ENCODE peak calls at places on chromosome X, in four cellular contexts. N is neural progenitor cell, W is ascending aorta, V is mucosa of descending colon. T is an unnamed sample.

GRCh38 chrX:130100180-130100579 is 10.1 kb downstream of the ELF4 start:
- DNase-seq in N (no peak), W (no peak), V (peak), T (peak)

GRCh38 chrX:139194571-139195280 is 335.8 kb upstream of the F9 start:
- DNase-seq in N (peak), W (no peak), V (peak), T (no peak)

GRCh38 chrX:56766554-56767412 is 37.7 kb downstream of the NBDY start:
- DNase-seq in N (no peak), W (no peak), V (no peak), T (no peak)

GRCh38 chrX:37905436-37906147 is 58.2 kb upstream of the DYNLT3 start:
- DNase-seq in N (peak), W (no peak), V (peak), T (peak)

GRCh38 chrX:73270753-73271152 is 56.1 kb upstream of the NAP1L2 start:
- DNase-seq in N (no peak), W (no peak), V (no peak), T (no peak)

GRCh38 chrX:151175283-151176062 is 911 bp upstream of the GPR50 start:
- DNase-seq in N (peak), W (no peak), V (no peak), T (no peak)

GRCh38 chrX:9906919-9907318 is 60.2 kb upstream of the CLDN34 start:
- DNase-seq in N (peak), W (no peak), V (no peak), T (no peak)

GRCh38 chrX:132786217-132786616 is 172.2 kb downstream of the HS6ST2 start:
- DNase-seq in N (no peak), W (no peak), V (no peak), T (peak)

GRCh38 chrX:67684136-67684535 is 140.3 kb downstream of the AR start:
- DNase-seq in N (no peak), W (no peak), V (no peak), T (no peak)

GRCh38 chrX:13067842-13068241 is 23.4 kb upstream of the FAM9C start:
- DNase-seq in N (no peak), W (no peak), V (no peak), T (no peak)

GRCh38 chrX:76148753-76149152 is 24.1 kb upstream of the PBDC1 start:
- DNase-seq in N (peak), W (no peak), V (peak), T (peak)

GRCh38 chrX:69226459-69227158 is 61.4 kb upstream of the PJA1 start:
- DNase-seq in N (no peak), W (no peak), V (no peak), T (no peak)

GRCh38 chrX:46341767-46342322 is 203.4 kb downstream of the ZNF674 start:
- DNase-seq in N (no peak), W (no peak), V (no peak), T (no peak)

GRCh38 chrX:1486749-1487361 is 34.1 kb upstream of the ASMTL start:
- DNase-seq in N (no peak), W (no peak), V (no peak), T (no peak)

GRCh38 chrX:23883737-23884354 is 23.9 kb downstream of the APOO start:
- DNase-seq in N (no peak), W (no peak), V (no peak), T (peak)

GRCh38 chrX:79281775-79282174 is 85.4 kb downstream of the ITM2A start:
- DNase-seq in N (no peak), W (no peak), V (no peak), T (no peak)

GRCh38 chrX:100417671-100418070 is 7.6 kb upstream of the PCDH19 start:
- DNase-seq in N (no peak), W (no peak), V (no peak), T (no peak)

GRCh38 chrX:44748014-44748413 is 95.8 kb upstream of the DUSP21 start:
- DNase-seq in N (no peak), W (no peak), V (no peak), T (peak)

GRCh38 chrX:11619426-11619825 is 46.3 kb downstream of the ARHGAP6 start:
- DNase-seq in N (no peak), W (no peak), V (no peak), T (peak)

GRCh38 chrX:140744085-140744484 is 34.5 kb downstream of the LINC00632 start:
- DNase-seq in N (no peak), W (no peak), V (no peak), T (no peak)

GRCh38 chrX:140431521-140431920 is 73.3 kb downstream of the SOX3 start:
- DNase-seq in N (no peak), W (no peak), V (no peak), T (peak)

GRCh38 chrX:30690330-30690729 is 37.1 kb downstream of the GK start:
- DNase-seq in N (no peak), W (no peak), V (no peak), T (peak)

GRCh38 chrX:55452825-55453124 is 848 bp downstream of the MAGEH1 start:
- DNase-seq in N (no peak), W (no peak), V (no peak), T (no peak)

GRCh38 chrX:45230410-45230809 is 29.7 kb upstream of the DIPK2B start:
- DNase-seq in N (no peak), W (no peak), V (no peak), T (no peak)

GRCh38 chrX:150312931-150313330 is 50.2 kb upstream of the MAMLD1 start:
- DNase-seq in N (no peak), W (no peak), V (no peak), T (no peak)

GRCh38 chrX:18872621-18873020 is 111.3 kb downstream of the PHKA2 start:
- DNase-seq in N (no peak), W (no peak), V (no peak), T (no peak)

GRCh38 chrX:30181353-30181752 is 34.0 kb upstream of the MAGEB2 start:
- DNase-seq in N (no peak), W (no peak), V (no peak), T (no peak)

GRCh38 chrX:10741003-10741402 is 120.6 kb upstream of the MID1 start:
- DNase-seq in N (no peak), W (no peak), V (no peak), T (no peak)

GRCh38 chrX:11766487-11766886 is 8.4 kb downstream of the MSL3 start:
- DNase-seq in N (no peak), W (no peak), V (no peak), T (no peak)

GRCh38 chrX:154431321-154431720 is 2.8 kb downstream of the ATP6AP1 start:
- DNase-seq in N (no peak), W (peak), V (peak), T (no peak)

GRCh38 chrX:71170660-71171059 is 26.0 kb downstream of the NLGN3 start:
- DNase-seq in N (no peak), W (no peak), V (no peak), T (no peak)

GRCh38 chrX:103464071-103464773 is 55.1 kb downstream of the RAB40A start:
- DNase-seq in N (peak), W (no peak), V (no peak), T (peak)

GRCh38 chrX:13220916-13221315 is 98.9 kb downstream of the ATXN3L start:
- DNase-seq in N (no peak), W (no peak), V (no peak), T (peak)

GRCh38 chrX:65596270-65596669 is 61.7 kb upstream of the LAS1L start:
- DNase-seq in N (no peak), W (peak), V (no peak), T (peak)

DNA sequence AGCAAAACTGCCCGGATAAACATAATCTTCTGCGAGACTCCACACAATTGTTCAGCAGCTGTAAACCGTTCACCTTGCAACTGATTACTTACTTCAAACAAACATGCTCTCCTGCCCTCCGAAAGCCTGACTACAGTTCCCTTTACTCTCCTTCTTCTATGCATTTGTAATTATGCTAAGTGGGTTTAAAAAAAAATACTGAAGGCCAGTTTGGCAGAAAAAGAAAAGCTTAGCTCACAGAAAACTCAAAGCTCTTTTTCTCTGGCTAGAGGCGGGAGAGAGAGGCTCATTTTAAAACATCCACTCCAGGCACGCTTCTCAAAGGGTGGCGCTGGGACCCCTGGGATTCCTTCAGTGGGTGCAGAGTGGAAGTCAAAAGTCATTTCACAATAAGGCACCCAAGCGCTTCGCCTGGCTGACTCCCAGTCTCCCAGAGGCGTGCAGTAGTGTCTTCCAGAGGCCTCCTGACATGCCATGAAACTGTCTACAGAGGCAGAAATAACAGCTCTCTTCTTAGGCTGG is 1.9 kb downstream of the DHRSX start:
- DNase-seq in N (peak), W (no peak), V (no peak), T (peak)
- H3K4me3 ChIP-seq in N (peak), W (peak), V (no peak), T (peak)

GRCh38 chrX:85243155-85243554 is 424 bp downstream of the SATL1 start:
- DNase-seq in N (no peak), W (no peak), V (no peak), T (peak)

GRCh38 chrX:85244411-85245210 is 820 bp downstream of the ZNF711 start:
- DNase-seq in N (peak), W (no peak), V (peak), T (peak)

GRCh38 chrX:85243761-85244410 is at the start of the genes SATL1 and ZNF711:
- DNase-seq in N (peak), W (no peak), V (peak), T (peak)
- H3K4me3 ChIP-seq in N (peak), W (peak), V (peak), T (peak)

DNA sequence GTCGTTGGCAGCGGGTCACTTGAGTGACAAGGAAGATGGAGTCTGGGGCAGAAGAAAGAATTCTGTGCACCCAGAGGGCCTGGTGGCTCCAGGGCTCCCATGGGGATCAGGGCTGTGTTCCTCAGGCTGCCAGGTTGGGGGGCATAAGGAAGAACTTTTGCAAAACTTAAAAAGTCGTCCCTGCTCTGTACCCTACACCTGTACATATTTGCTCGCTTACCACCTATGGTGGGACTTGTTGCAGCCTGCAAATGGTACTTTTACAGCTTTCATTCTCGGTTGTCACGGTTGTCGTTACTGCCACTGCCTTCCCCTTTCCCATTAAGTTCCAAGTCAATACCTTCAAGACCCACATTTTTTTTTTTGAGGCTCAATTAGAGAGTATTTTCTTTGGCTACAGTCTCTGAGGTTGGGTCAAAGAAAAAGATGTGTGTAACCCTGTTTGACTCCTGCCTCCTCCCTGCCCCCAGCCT is 9.1 kb downstream of the ARX start:
- DNase-seq in N (peak), W (no peak), V (no peak), T (no peak)
- H3K4me3 ChIP-seq in N (peak), W (no peak), V (no peak), T (no peak)

DNA sequence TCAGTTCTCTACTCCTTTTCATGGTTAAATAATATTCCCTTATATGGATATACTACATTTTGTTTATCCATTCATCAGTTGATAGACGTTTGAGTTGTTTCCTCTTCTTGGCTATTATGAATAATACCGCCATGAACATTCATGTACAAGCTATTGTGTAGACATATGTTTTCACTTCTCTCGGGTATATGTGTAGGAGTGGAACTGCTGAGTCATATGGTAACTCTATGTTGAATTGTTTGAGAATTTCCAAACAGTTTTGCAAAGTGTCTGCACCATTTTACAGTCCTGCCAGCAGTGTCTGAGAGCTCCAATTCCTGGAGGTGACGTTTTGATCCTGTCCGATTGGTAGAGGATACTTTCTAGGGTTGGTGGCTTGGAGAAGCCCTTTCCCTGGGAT is 23.6 kb downstream of the PLAC1 start:
- DNase-seq in N (no peak), W (no peak), V (no peak), T (peak)
- H3K4me3 ChIP-seq in N (no peak), W (no peak), V (no peak), T (no peak)

GRCh38 chrX:107713205-107714195 is 62.1 kb downstream of the TSC22D3 start:
- DNase-seq in N (no peak), W (no peak), V (no peak), T (no peak)

GRCh38 chrX:107710617-107711391 is 64.8 kb downstream of the TSC22D3 start:
- DNase-seq in N (peak), W (peak), V (no peak), T (peak)

GRCh38 chrX:107711521-107712041 is 64.0 kb downstream of the TSC22D3 start:
- DNase-seq in N (no peak), W (no peak), V (no peak), T (no peak)

GRCh38 chrX:107714196-107714811 is 61.3 kb downstream of the TSC22D3 start:
- DNase-seq in N (no peak), W (no peak), V (no peak), T (no peak)

GRCh38 chrX:107712231-107713204 is 63.1 kb downstream of the TSC22D3 start:
- DNase-seq in N (no peak), W (no peak), V (no peak), T (peak)
- H3K4me3 ChIP-seq in N (no peak), W (peak), V (no peak), T (no peak)

DNA sequence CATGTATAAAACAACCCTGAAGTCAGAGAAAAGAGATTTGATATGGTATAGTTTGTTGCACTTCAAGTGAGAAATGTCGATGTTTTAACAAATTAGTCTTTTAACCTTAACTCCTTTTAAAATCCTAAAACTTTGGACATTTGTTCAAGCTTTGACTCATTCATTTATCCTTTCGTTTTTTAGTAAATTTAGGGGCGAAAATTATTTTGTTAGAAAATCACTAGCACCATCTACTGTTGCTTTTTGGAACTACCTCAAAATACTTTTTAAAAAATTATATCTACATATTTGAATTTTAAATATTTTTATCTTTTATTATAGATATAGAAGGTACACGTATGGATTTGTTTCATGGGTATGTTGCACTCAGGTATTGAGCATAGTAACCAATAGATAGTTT is 165.1 kb upstream of the POF1B start:
- DNase-seq in N (no peak), W (no peak), V (no peak), T (no peak)
- H3K4me3 ChIP-seq in N (no peak), W (no peak), V (no peak), T (no peak)

GRCh38 chrX:48683411-48683982 is at the start of gene WAS:
- DNase-seq in N (no peak), W (no peak), V (no peak), T (no peak)
- H3K4me3 ChIP-seq in N (no peak), W (peak), V (no peak), T (no peak)

DNA sequence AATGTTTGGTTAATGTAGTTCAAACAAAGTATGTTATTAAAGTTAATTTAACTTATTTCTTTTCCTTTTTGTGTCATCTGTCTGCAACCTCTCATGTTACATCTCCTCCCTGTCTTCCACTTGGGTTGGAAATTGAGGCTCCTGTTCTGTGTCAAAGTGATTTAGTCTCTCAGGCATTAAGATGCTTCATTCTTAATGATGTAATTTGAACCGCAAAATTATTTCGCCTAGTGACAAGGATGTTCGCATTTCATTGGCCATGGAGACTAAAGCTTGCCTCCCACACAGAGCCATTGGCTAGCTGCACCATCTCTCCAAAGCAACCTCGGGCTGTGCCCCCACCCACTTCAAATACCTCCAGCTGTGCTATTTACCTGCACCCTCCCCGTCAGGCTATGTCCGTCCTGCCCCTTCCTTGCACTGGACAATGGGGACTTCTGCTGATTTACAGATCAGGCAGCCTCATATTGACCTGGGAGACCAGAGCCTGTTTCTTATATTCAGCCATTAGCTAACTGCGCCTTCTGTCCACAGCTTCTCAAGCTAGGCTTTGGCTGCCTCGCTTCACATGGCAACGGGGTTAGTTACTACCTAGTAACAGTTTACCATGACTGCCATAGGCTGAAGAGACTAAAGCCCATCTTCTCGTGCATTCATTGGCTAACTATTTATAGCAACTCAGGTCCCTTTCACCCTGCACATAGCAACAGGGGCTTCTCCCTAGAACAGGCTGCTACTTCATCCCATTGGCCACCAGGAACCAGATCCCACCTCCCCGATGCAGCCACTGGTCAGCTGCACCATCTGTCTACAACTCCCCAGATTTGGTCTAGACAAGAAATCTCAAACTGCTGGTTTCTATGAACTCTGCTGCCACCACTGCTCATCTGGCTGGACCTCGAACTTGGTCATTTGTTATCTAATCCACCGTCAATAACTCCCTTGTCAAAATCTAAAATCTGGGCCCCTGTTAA is 8.6 kb upstream of the ZNF157 start:
- DNase-seq in N (peak), W (peak), V (peak), T (peak)
- H3K4me3 ChIP-seq in N (peak), W (peak), V (no peak), T (no peak)